ENCODE peak calls at places on chromosomes 12 and 14, in ten cellular contexts. L, W, H, F, J, S, Z, O, R and C are unnamed samples. For H3K4me1, the result is how much of the 10 kb centered on the place peaks cover.

GRCh38 chr12:117047810-117048584 is 51.2 kb downstream of the TESC start:
- DNase-seq in L (no peak), W (no peak), H (peak), F (no peak), J (no peak), S (no peak), Z (no peak), O (peak), R (no peak), C (peak)

GRCh38 chr12:113130457-113131135 is 5.0 kb downstream of the RASAL1 start:
- DNase-seq in L (no peak), W (peak), H (no peak), F (no peak), J (peak), S (peak), Z (no peak), O (peak), R (no peak), C (no peak)

GRCh38 chr14:89491701-89492381 is 74.8 kb upstream of the FOXN3 start:
- DNase-seq in L (no peak), W (no peak), H (no peak), F (no peak), J (no peak), S (no peak), Z (no peak), O (no peak), R (no peak), C (no peak)

GRCh38 chr12:41190360-41190759 is 2.2 kb downstream of the PDZRN4 start:
- DNase-seq in L (no peak), W (peak), H (no peak), F (no peak), J (peak), S (no peak), Z (peak), O (peak), R (no peak), C (no peak)

GRCh38 chr12:115103884-115104883 is 420.2 kb upstream of the TBX3 start:
- DNase-seq in L (no peak), W (no peak), H (peak), F (no peak), J (no peak), S (no peak), Z (no peak), O (no peak), R (no peak), C (no peak)

GRCh38 chr12:114254998-114255397 is 150.9 kb downstream of the TBX5 start:
- DNase-seq in L (no peak), W (no peak), H (no peak), F (no peak), J (no peak), S (no peak), Z (no peak), O (peak), R (no peak), C (no peak)

GRCh38 chr12:63163542-63163941 is 12.5 kb upstream of the AVPR1A start:
- DNase-seq in L (no peak), W (no peak), H (no peak), F (no peak), J (no peak), S (no peak), Z (no peak), O (no peak), R (no peak), C (no peak)

GRCh38 chr14:32073537-32074189 is 3.4 kb upstream of the ARHGAP5 start:
- DNase-seq in L (peak), W (peak), H (no peak), F (no peak), J (no peak), S (peak), Z (peak), O (peak), R (no peak), C (no peak)

GRCh38 chr12:57609781-57610552 is 1.3 kb upstream of the ARHGEF25 start:
- DNase-seq in L (no peak), W (peak), H (peak), F (no peak), J (no peak), S (no peak), Z (no peak), O (peak), R (no peak), C (no peak)

GRCh38 chr12:66627988-66628317 is 50.9 kb downstream of the GRIP1 start:
- DNase-seq in L (no peak), W (no peak), H (no peak), F (no peak), J (no peak), S (no peak), Z (no peak), O (no peak), R (no peak), C (no peak)

GRCh38 chr14:64733321-64733720 is 29.1 kb downstream of the PLEKHG3 start:
- DNase-seq in L (no peak), W (no peak), H (peak), F (no peak), J (no peak), S (no peak), Z (no peak), O (peak), R (peak), C (no peak)

GRCh38 chr14:54440037-54440436 is 1.1 kb downstream of the CNIH1 start:
- DNase-seq in L (no peak), W (no peak), H (no peak), F (no peak), J (no peak), S (no peak), Z (no peak), O (no peak), R (no peak), C (no peak)

GRCh38 chr12:58081488-58081887 is 140.1 kb downstream of the ATP23 start:
- DNase-seq in L (no peak), W (no peak), H (no peak), F (no peak), J (no peak), S (no peak), Z (no peak), O (no peak), R (no peak), C (no peak)

GRCh38 chr12:113241191-113242017 is 20.1 kb downstream of the TPCN1 start:
- DNase-seq in L (peak), W (no peak), H (no peak), F (no peak), J (peak), S (peak), Z (no peak), O (peak), R (no peak), C (no peak)

GRCh38 chr12:91565246-91565645 is 382.6 kb upstream of the DCN start:
- DNase-seq in L (no peak), W (no peak), H (no peak), F (no peak), J (no peak), S (no peak), Z (no peak), O (no peak), R (no peak), C (no peak)

GRCh38 chr14:104120281-104120741 is 18.1 kb upstream of the KIF26A start:
- DNase-seq in L (peak), W (no peak), H (no peak), F (no peak), J (no peak), S (peak), Z (no peak), O (peak), R (no peak), C (no peak)

GRCh38 chr14:100537701-100538565 is 49.3 kb downstream of the BEGAIN start:
- DNase-seq in L (no peak), W (no peak), H (peak), F (no peak), J (peak), S (peak), Z (peak), O (peak), R (peak), C (peak)

GRCh38 chr14:63186453-63186852 is 17.8 kb upstream of the RHOJ start:
- DNase-seq in L (no peak), W (no peak), H (no peak), F (no peak), J (no peak), S (no peak), Z (no peak), O (no peak), R (no peak), C (no peak)

DNA sequence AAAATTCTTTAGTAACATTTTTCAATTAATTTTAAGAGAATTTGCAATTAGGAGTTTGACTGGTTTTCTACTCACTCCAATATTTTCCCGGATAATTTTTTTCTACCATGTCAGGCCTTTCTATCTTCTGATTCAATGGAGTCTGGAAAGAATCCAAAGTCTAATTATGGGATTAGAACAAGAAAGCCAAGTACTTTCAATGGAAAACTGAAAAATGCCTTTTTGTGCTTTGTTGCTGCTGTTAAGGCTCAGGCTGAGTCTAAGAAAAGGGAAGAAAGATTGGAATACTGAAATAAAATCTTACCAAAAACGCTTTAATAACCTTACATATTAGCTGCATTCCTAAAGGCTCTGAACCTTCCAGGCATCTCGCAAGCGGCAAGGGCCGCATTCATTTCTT is 24.4 kb upstream of the DHRS4 start:
- DNase-seq in L (no peak), W (no peak), H (no peak), F (no peak), J (no peak), S (no peak), Z (no peak), O (no peak), R (no peak), C (no peak)
- H3K27ac ChIP-seq in L (no peak), W (no peak), H (no peak), F (no peak), J (no peak), S (no peak), Z (no peak), O (no peak), R (no peak), C (no peak)

GRCh38 chr12:98644433-98644711 is 216 bp downstream of the IKBIP start:
- DNase-seq in L (peak), W (no peak), H (no peak), F (no peak), J (peak), S (peak), Z (no peak), O (peak), R (no peak), C (no peak)
- TF ChIP-seq CTCF in L (no peak), W (no peak), H (no peak), F (peak), J (no peak), S (no peak), Z (no peak), O (peak), R (no peak), C (no peak)

GRCh38 chr12:95336387-95337067 is 118.9 kb downstream of the VEZT start:
- DNase-seq in L (peak), W (peak), H (peak), F (no peak), J (peak), S (peak), Z (peak), O (peak), R (peak), C (peak)

GRCh38 chr12:95335948-95336347 is 118.3 kb downstream of the VEZT start:
- DNase-seq in L (no peak), W (no peak), H (no peak), F (no peak), J (no peak), S (no peak), Z (no peak), O (no peak), R (no peak), C (no peak)

GRCh38 chr12:95339086-95339788 is 121.6 kb downstream of the VEZT start:
- DNase-seq in L (no peak), W (no peak), H (no peak), F (no peak), J (no peak), S (no peak), Z (no peak), O (no peak), R (no peak), C (no peak)

GRCh38 chr12:95342008-95342407 is 124.4 kb downstream of the VEZT start:
- DNase-seq in L (no peak), W (no peak), H (no peak), F (no peak), J (no peak), S (no peak), Z (no peak), O (no peak), R (no peak), C (no peak)

GRCh38 chr12:95337176-95337575 is 119.6 kb downstream of the VEZT start:
- DNase-seq in L (no peak), W (no peak), H (no peak), F (no peak), J (no peak), S (no peak), Z (no peak), O (no peak), R (no peak), C (no peak)
- H3K4me1 ChIP-seq in L (under half), W (under half), H (under half), F (under half), J (under half), S (under half), Z (under half), O (under half), R (under half), C (under half)

GRCh38 chr14:77556946-77557345 is 58.3 kb upstream of the ISM2 start:
- DNase-seq in L (no peak), W (no peak), H (no peak), F (no peak), J (no peak), S (no peak), Z (no peak), O (no peak), R (no peak), C (no peak)
- H3K27ac ChIP-seq in L (no peak), W (no peak), H (no peak), F (no peak), J (no peak), S (no peak), Z (no peak), O (no peak), R (no peak), C (no peak)

GRCh38 chr14:38867561-38868150 is 235.4 kb downstream of the SEC23A start:
- DNase-seq in L (peak), W (peak), H (peak), F (peak), J (peak), S (peak), Z (peak), O (peak), R (peak), C (peak)
- TF ChIP-seq CTCF in L (no peak), W (peak), H (peak), F (peak), J (peak), S (peak), Z (peak), O (peak), R (peak), C (peak)

GRCh38 chr12:6954316-6954710 is 3.2 kb downstream of the PTPN6 start:
- DNase-seq in L (no peak), W (no peak), H (no peak), F (no peak), J (no peak), S (no peak), Z (no peak), O (no peak), R (no peak), C (no peak)

GRCh38 chr12:6956332-6956727 is 5.2 kb downstream of the PTPN6 start:
- DNase-seq in L (no peak), W (no peak), H (no peak), F (no peak), J (no peak), S (peak), Z (peak), O (no peak), R (no peak), C (no peak)

GRCh38 chr12:6955462-6956331 is 4.5 kb downstream of the PTPN6 start:
- DNase-seq in L (no peak), W (no peak), H (peak), F (no peak), J (no peak), S (no peak), Z (peak), O (no peak), R (no peak), C (no peak)

GRCh38 chr12:6953417-6954315 is 2.5 kb downstream of the PTPN6 start:
- DNase-seq in L (peak), W (no peak), H (peak), F (no peak), J (no peak), S (peak), Z (peak), O (peak), R (peak), C (no peak)

DNA sequence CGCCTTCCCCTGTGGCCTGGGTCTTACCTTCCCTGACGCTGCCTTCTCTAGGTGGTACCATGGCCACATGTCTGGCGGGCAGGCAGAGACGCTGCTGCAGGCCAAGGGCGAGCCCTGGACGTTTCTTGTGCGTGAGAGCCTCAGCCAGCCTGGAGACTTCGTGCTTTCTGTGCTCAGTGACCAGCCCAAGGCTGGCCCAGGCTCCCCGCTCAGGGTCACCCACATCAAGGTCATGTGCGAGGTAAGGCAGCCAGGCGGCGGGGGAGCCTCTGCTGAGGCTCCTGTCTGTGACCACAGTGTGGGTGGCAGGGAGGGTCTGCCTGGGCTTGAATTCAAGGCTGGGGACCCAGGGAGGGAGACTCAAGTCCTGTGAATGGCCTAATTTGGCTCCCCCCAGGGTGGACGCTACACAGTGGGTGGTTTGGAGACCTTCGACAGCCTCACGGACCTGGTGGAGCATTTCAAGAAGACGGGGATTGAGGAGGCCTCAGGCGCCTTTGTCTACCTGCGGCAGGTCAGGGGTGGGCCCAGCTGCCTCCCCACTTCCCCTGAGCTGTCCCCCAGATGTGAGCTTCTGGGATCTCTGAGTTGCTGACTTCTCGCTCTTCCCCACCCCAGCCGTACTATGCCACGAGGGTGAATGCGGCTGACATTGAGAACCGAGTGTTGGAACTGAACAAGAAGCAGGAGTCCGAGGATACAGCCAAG is 3.8 kb downstream of the PTPN6 start:
- DNase-seq in L (no peak), W (no peak), H (peak), F (no peak), J (no peak), S (peak), Z (peak), O (no peak), R (no peak), C (no peak)
- H3K4me1 ChIP-seq in L (half or more), W (under half), H (under half), F (under half), J (under half), S (half or more), Z (under half), O (under half), R (under half), C (under half)

GRCh38 chr12:32754101-32754500 is 1.6 kb downstream of the YARS2 start:
- DNase-seq in L (no peak), W (no peak), H (no peak), F (no peak), J (no peak), S (no peak), Z (no peak), O (no peak), R (no peak), C (no peak)
- H3K27ac ChIP-seq in L (peak), W (no peak), H (peak), F (peak), J (no peak), S (no peak), Z (no peak), O (no peak), R (no peak), C (no peak)

DNA sequence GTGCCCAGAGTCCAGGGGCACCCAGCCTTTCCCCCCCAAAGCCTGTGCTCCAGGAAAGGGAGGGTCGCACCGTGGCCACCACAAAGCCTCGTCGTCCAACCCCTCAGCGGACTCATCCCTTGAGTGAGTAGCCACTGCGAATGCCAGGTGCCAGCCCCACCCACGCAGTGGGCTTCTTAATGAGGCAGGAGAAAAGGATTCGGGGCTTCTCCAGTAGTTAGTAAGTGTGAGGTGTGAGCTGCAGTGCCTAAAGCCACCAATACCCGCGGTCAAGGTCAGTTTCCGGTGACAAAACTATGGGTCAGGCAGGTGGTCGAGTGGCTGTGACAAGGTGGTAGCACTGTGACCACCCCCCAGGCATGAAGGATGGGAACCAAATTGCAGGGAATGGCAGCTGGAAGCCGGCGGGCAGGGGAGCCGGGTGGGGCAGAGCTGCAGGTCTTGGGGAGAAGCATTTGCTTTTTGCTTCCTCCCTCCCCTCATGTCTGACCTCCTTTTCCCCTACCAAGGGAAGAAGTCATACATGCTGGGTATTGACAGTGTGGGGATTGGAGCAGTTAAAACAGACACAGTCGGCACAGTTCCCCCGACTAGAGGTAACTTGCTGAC is 8.0 kb downstream of the RAN start:
- DNase-seq in L (no peak), W (no peak), H (no peak), F (no peak), J (peak), S (no peak), Z (peak), O (peak), R (no peak), C (no peak)
- TF ChIP-seq CTCF in L (no peak), W (no peak), H (no peak), F (no peak), J (no peak), S (no peak), Z (no peak), O (no peak), R (no peak), C (no peak)

GRCh38 chr12:75820848-75821578 is 210.6 kb downstream of the PHLDA1 start:
- DNase-seq in L (no peak), W (no peak), H (peak), F (peak), J (no peak), S (peak), Z (peak), O (no peak), R (no peak), C (peak)
- H3K4me1 ChIP-seq in L (under half), W (under half), H (under half), F (under half), J (under half), S (under half), Z (under half), O (under half), R (under half), C (under half)